ENCODE peak calls at places on chromosomes 2 and 18, in five cellular contexts. N is H9; Q is NCI-H524; G is activated CD8-positive, alpha-beta memory T cell treated with anti-CD3 and anti-CD28 coated beads for 1 hour; P is adrenal gland. K is an unnamed sample.
A peak's percentile ranks its signal among the peaks of the same experiment; 100 is the strongest.

GRCh38 chr2:216362730-216363129 is 9.6 kb downstream of the MARCHF4 start:
- DNase-seq in N (no peak), Q (peak; percentile 73), G (no peak), P (no peak), K (no peak)

GRCh38 chr2:75894170-75894569 is 183.5 kb upstream of the GCFC2 start:
- DNase-seq in N (no peak), Q (no peak), G (no peak), P (no peak), K (no peak)

GRCh38 chr2:130819915-130820861 is 16.5 kb upstream of the ARHGEF4 start:
- DNase-seq in N (peak; percentile 76), Q (peak; percentile 36), G (no peak), P (no peak), K (no peak)

GRCh38 chr2:103773884-103774283 is 1012.1 kb downstream of the TMEM182 start:
- DNase-seq in N (no peak), Q (no peak), G (no peak), P (no peak), K (no peak)

GRCh38 chr2:182636694-182637093 is 79.4 kb upstream of the DNAJC10 start:
- DNase-seq in N (peak; percentile 37), Q (no peak), G (no peak), P (no peak), K (no peak)

GRCh38 chr2:208147008-208147407 is 1.1 kb upstream of the CRYGB start:
- DNase-seq in N (no peak), Q (no peak), G (no peak), P (no peak), K (no peak)

GRCh38 chr18:21851327-21851961 is 110.9 kb downstream of the MIB1 start:
- DNase-seq in N (no peak), Q (no peak), G (no peak), P (no peak), K (no peak)

GRCh38 chr2:160214461-160215055 is 14.5 kb upstream of the ITGB6 start:
- DNase-seq in N (no peak), Q (no peak), G (no peak), P (peak; percentile 35), K (no peak)

GRCh38 chr2:127664065-127664894 is 11.1 kb downstream of the LIMS2 start:
- DNase-seq in N (peak; percentile 46), Q (no peak), G (no peak), P (peak; percentile 14), K (no peak)

GRCh38 chr2:226489765-226490164 is 309.9 kb downstream of the IRS1 start:
- DNase-seq in N (no peak), Q (no peak), G (no peak), P (no peak), K (no peak)

GRCh38 chr2:71243548-71244301 is 16.8 kb upstream of the PAIP2B start:
- DNase-seq in N (no peak), Q (no peak), G (no peak), P (no peak), K (no peak)

GRCh38 chr2:101114815-101115214 is 36.4 kb downstream of the TBC1D8 start:
- DNase-seq in N (no peak), Q (no peak), G (no peak), P (no peak), K (no peak)

GRCh38 chr2:172256886-172257285 is 154.2 kb upstream of the DLX2 start:
- DNase-seq in N (no peak), Q (no peak), G (no peak), P (no peak), K (no peak)

GRCh38 chr2:168311265-168311925 is 64.0 kb upstream of the STK39 start:
- DNase-seq in N (no peak), Q (peak; percentile 42), G (no peak), P (no peak), K (no peak)

GRCh38 chr2:236309669-236310029 is 45.4 kb upstream of the ASB18 start:
- DNase-seq in N (peak; percentile 73), Q (peak; percentile 12), G (no peak), P (no peak), K (no peak)

GRCh38 chr2:43254331-43254730 is 27.9 kb upstream of the ZFP36L2 start:
- DNase-seq in N (no peak), Q (no peak), G (no peak), P (no peak), K (no peak)

GRCh38 chr18:62625019-62625418 is 90.3 kb upstream of the PHLPP1 start:
- DNase-seq in N (no peak), Q (no peak), G (no peak), P (no peak), K (no peak)

GRCh38 chr2:113041871-113042270 is 10.8 kb downstream of the IL36B start:
- DNase-seq in N (no peak), Q (no peak), G (no peak), P (no peak), K (no peak)

GRCh38 chr2:186365406-186365805 is 120.7 kb upstream of the ZC3H15 start:
- DNase-seq in N (no peak), Q (no peak), G (no peak), P (no peak), K (no peak)

GRCh38 chr2:182436252-182436651 is 9.4 kb upstream of the PDE1A start:
- DNase-seq in N (no peak), Q (no peak), G (no peak), P (no peak), K (no peak)